ENCODE peak calls at places on chromosome 7, in four cellular contexts. One of them, this sample, is unnamed.

GRCh38 chr7:102451371-102452054 is 13.2 kb downstream of the ALKBH4 start:
- DNase-seq in choroid plexus epithelial cell: no peak
- DNase-seq in activated CD8-positive, alpha-beta memory T cell treated with anti-CD3 and anti-CD28 coated beads, Interleukin-2, amount 50 U/mL, for 48 hours: no peak
- DNase-seq in T-helper 1 cell: no peak
- DNase-seq in this sample: no peak

GRCh38 chr7:47518827-47519226 is 63.1 kb downstream of the TNS3 start:
- DNase-seq in T-helper 1 cell: no peak
- DNase-seq in choroid plexus epithelial cell: no peak
- DNase-seq in activated CD8-positive, alpha-beta memory T cell treated with anti-CD3 and anti-CD28 coated beads, Interleukin-2, amount 50 U/mL, for 48 hours: no peak
- DNase-seq in this sample: no peak

GRCh38 chr7:46685051-46685450 is 764.0 kb upstream of the IGFBP3 start:
- DNase-seq in T-helper 1 cell: no peak
- DNase-seq in activated CD8-positive, alpha-beta memory T cell treated with anti-CD3 and anti-CD28 coated beads, Interleukin-2, amount 50 U/mL, for 48 hours: no peak
- DNase-seq in choroid plexus epithelial cell: no peak
- DNase-seq in this sample: no peak

GRCh38 chr7:111833461-111833860 is 271.2 kb upstream of the IMMP2L start:
- DNase-seq in choroid plexus epithelial cell: peak; percentile 33
- DNase-seq in activated CD8-positive, alpha-beta memory T cell treated with anti-CD3 and anti-CD28 coated beads, Interleukin-2, amount 50 U/mL, for 48 hours: no peak
- DNase-seq in T-helper 1 cell: no peak
- DNase-seq in this sample: no peak

GRCh38 chr7:34091330-34091917 is 186.1 kb downstream of the BMPER start:
- DNase-seq in choroid plexus epithelial cell: peak; percentile 89
- DNase-seq in activated CD8-positive, alpha-beta memory T cell treated with anti-CD3 and anti-CD28 coated beads, Interleukin-2, amount 50 U/mL, for 48 hours: no peak
- DNase-seq in T-helper 1 cell: no peak
- DNase-seq in this sample: no peak

GRCh38 chr7:47847207-47847606 is 101.1 kb downstream of the PKD1L1 start:
- DNase-seq in T-helper 1 cell: no peak
- DNase-seq in choroid plexus epithelial cell: no peak
- DNase-seq in activated CD8-positive, alpha-beta memory T cell treated with anti-CD3 and anti-CD28 coated beads, Interleukin-2, amount 50 U/mL, for 48 hours: no peak
- DNase-seq in this sample: no peak

GRCh38 chr7:47371733-47372368 is 210.1 kb downstream of the TNS3 start:
- DNase-seq in activated CD8-positive, alpha-beta memory T cell treated with anti-CD3 and anti-CD28 coated beads, Interleukin-2, amount 50 U/mL, for 48 hours: no peak
- DNase-seq in T-helper 1 cell: no peak
- DNase-seq in choroid plexus epithelial cell: peak; percentile 77
- DNase-seq in this sample: no peak

GRCh38 chr7:93835684-93836083 is 54.9 kb downstream of the TFPI2 start:
- DNase-seq in T-helper 1 cell: no peak
- DNase-seq in activated CD8-positive, alpha-beta memory T cell treated with anti-CD3 and anti-CD28 coated beads, Interleukin-2, amount 50 U/mL, for 48 hours: no peak
- DNase-seq in choroid plexus epithelial cell: peak; percentile 27
- DNase-seq in this sample: no peak

GRCh38 chr7:71050492-71050891 is 81.5 kb upstream of the GALNT17 start:
- DNase-seq in choroid plexus epithelial cell: no peak
- DNase-seq in activated CD8-positive, alpha-beta memory T cell treated with anti-CD3 and anti-CD28 coated beads, Interleukin-2, amount 50 U/mL, for 48 hours: no peak
- DNase-seq in T-helper 1 cell: no peak
- DNase-seq in this sample: no peak

GRCh38 chr7:96695581-96695980 is 14.1 kb downstream of the SEM1 start:
- DNase-seq in activated CD8-positive, alpha-beta memory T cell treated with anti-CD3 and anti-CD28 coated beads, Interleukin-2, amount 50 U/mL, for 48 hours: no peak
- DNase-seq in choroid plexus epithelial cell: no peak
- DNase-seq in T-helper 1 cell: no peak
- DNase-seq in this sample: no peak

GRCh38 chr7:110386914-110387313 is 704.0 kb upstream of the LRRN3 start:
- DNase-seq in T-helper 1 cell: no peak
- DNase-seq in activated CD8-positive, alpha-beta memory T cell treated with anti-CD3 and anti-CD28 coated beads, Interleukin-2, amount 50 U/mL, for 48 hours: no peak
- DNase-seq in choroid plexus epithelial cell: peak; percentile 70
- DNase-seq in this sample: no peak

GRCh38 chr7:38660427-38661099 is 29.4 kb upstream of the AMPH start:
- DNase-seq in choroid plexus epithelial cell: peak; percentile 75
- DNase-seq in activated CD8-positive, alpha-beta memory T cell treated with anti-CD3 and anti-CD28 coated beads, Interleukin-2, amount 50 U/mL, for 48 hours: no peak
- DNase-seq in T-helper 1 cell: no peak
- DNase-seq in this sample: no peak

GRCh38 chr7:28020302-28020940 is 160.2 kb downstream of the JAZF1 start:
- DNase-seq in activated CD8-positive, alpha-beta memory T cell treated with anti-CD3 and anti-CD28 coated beads, Interleukin-2, amount 50 U/mL, for 48 hours: no peak
- DNase-seq in choroid plexus epithelial cell: peak; percentile 87
- DNase-seq in T-helper 1 cell: no peak
- DNase-seq in this sample: peak; percentile 3

GRCh38 chr7:106041140-106041717 is 70.9 kb downstream of the SYPL1 start:
- DNase-seq in choroid plexus epithelial cell: peak; percentile 61
- DNase-seq in activated CD8-positive, alpha-beta memory T cell treated with anti-CD3 and anti-CD28 coated beads, Interleukin-2, amount 50 U/mL, for 48 hours: no peak
- DNase-seq in T-helper 1 cell: no peak
- DNase-seq in this sample: no peak

GRCh38 chr7:65983965-65984654 is 2.1 kb upstream of the GUSB start:
- DNase-seq in T-helper 1 cell: no peak
- DNase-seq in activated CD8-positive, alpha-beta memory T cell treated with anti-CD3 and anti-CD28 coated beads, Interleukin-2, amount 50 U/mL, for 48 hours: no peak
- DNase-seq in choroid plexus epithelial cell: peak; percentile 5
- DNase-seq in this sample: no peak

GRCh38 chr7:106447318-106447847 is 162.6 kb upstream of the NAMPT start:
- DNase-seq in activated CD8-positive, alpha-beta memory T cell treated with anti-CD3 and anti-CD28 coated beads, Interleukin-2, amount 50 U/mL, for 48 hours: no peak
- DNase-seq in T-helper 1 cell: no peak
- DNase-seq in choroid plexus epithelial cell: no peak
- DNase-seq in this sample: no peak

GRCh38 chr7:51029586-51030230 is 247.0 kb upstream of the GRB10 start:
- DNase-seq in choroid plexus epithelial cell: peak; percentile 92
- DNase-seq in activated CD8-positive, alpha-beta memory T cell treated with anti-CD3 and anti-CD28 coated beads, Interleukin-2, amount 50 U/mL, for 48 hours: no peak
- DNase-seq in T-helper 1 cell: no peak
- DNase-seq in this sample: no peak

GRCh38 chr7:155000795-155001194 is 2.1 kb downstream of the PAXIP1 start:
- DNase-seq in T-helper 1 cell: no peak
- DNase-seq in activated CD8-positive, alpha-beta memory T cell treated with anti-CD3 and anti-CD28 coated beads, Interleukin-2, amount 50 U/mL, for 48 hours: no peak
- DNase-seq in choroid plexus epithelial cell: no peak
- DNase-seq in this sample: no peak

GRCh38 chr7:20164420-20165145 is 52.6 kb downstream of the MACC1 start:
- DNase-seq in T-helper 1 cell: no peak
- DNase-seq in choroid plexus epithelial cell: peak; percentile 72
- DNase-seq in activated CD8-positive, alpha-beta memory T cell treated with anti-CD3 and anti-CD28 coated beads, Interleukin-2, amount 50 U/mL, for 48 hours: no peak
- DNase-seq in this sample: no peak

GRCh38 chr7:131052285-131052942 is 275.3 kb upstream of the MKLN1 start:
- DNase-seq in T-helper 1 cell: no peak
- DNase-seq in choroid plexus epithelial cell: no peak
- DNase-seq in activated CD8-positive, alpha-beta memory T cell treated with anti-CD3 and anti-CD28 coated beads, Interleukin-2, amount 50 U/mL, for 48 hours: no peak
- DNase-seq in this sample: no peak

GRCh38 chr7:99489235-99489634 is 10.8 kb downstream of the ZNF394 start:
- DNase-seq in T-helper 1 cell: no peak
- DNase-seq in activated CD8-positive, alpha-beta memory T cell treated with anti-CD3 and anti-CD28 coated beads, Interleukin-2, amount 50 U/mL, for 48 hours: no peak
- DNase-seq in choroid plexus epithelial cell: no peak
- DNase-seq in this sample: no peak

GRCh38 chr7:29091722-29092121 is 54.6 kb downstream of the CPVL start:
- DNase-seq in T-helper 1 cell: no peak
- DNase-seq in choroid plexus epithelial cell: peak; percentile 36
- DNase-seq in activated CD8-positive, alpha-beta memory T cell treated with anti-CD3 and anti-CD28 coated beads, Interleukin-2, amount 50 U/mL, for 48 hours: no peak
- DNase-seq in this sample: no peak

GRCh38 chr7:148856035-148856881 is 27.8 kb downstream of the EZH2 start:
- DNase-seq in activated CD8-positive, alpha-beta memory T cell treated with anti-CD3 and anti-CD28 coated beads, Interleukin-2, amount 50 U/mL, for 48 hours: no peak
- DNase-seq in choroid plexus epithelial cell: peak; percentile 66
- DNase-seq in T-helper 1 cell: no peak
- DNase-seq in this sample: peak; percentile 50

This sample was measured in naive thymus-derived CD8-positive, alpha-beta T cell.